ENCODE peak calls at places on chromosome 20, in five cellular contexts. G, S, O, W and V are unnamed samples.

GRCh38 chr20:354298-354977 is 7.5 kb downstream of the NRSN2 start:
- DNase-seq in G (peak; percentile 70), S (no peak), O (peak; percentile 92), W (peak; percentile 77), V (peak; percentile 74)

GRCh38 chr20:58603656-58604184 is 47.4 kb upstream of the STX16 start:
- DNase-seq in G (no peak), S (no peak), O (no peak), W (no peak), V (no peak)

GRCh38 chr20:4086771-4087677 is 71.7 kb upstream of the RNF24 start:
- DNase-seq in G (no peak), S (no peak), O (no peak), W (no peak), V (no peak)

GRCh38 chr20:56157530-56158203 is 90.9 kb upstream of the MC3R start:
- DNase-seq in G (no peak), S (no peak), O (no peak), W (no peak), V (no peak)

GRCh38 chr20:50636601-50637539 is 54.5 kb downstream of the RIPOR3 start:
- DNase-seq in G (no peak), S (no peak), O (peak; percentile 15), W (no peak), V (no peak)

GRCh38 chr20:57716202-57716601 is 6.4 kb upstream of the PMEPA1 start:
- DNase-seq in G (no peak), S (no peak), O (no peak), W (no peak), V (no peak)

GRCh38 chr20:19802492-19803158 is 44.6 kb downstream of the RIN2 start:
- DNase-seq in G (no peak), S (no peak), O (no peak), W (peak; percentile 42), V (no peak)

GRCh38 chr20:38723982-38724602 is at the start of gene SLC32A1:
- DNase-seq in G (peak; percentile 22), S (no peak), O (peak; percentile 40), W (no peak), V (no peak)

GRCh38 chr20:47574616-47575401 is 73.1 kb downstream of the NCOA3 start:
- DNase-seq in G (no peak), S (no peak), O (peak; percentile 23), W (no peak), V (no peak)

GRCh38 chr20:54194724-54195438 is 13.0 kb upstream of the PFDN4 start:
- DNase-seq in G (no peak), S (no peak), O (no peak), W (no peak), V (no peak)
- TF ChIP-seq CTCF in G (no peak), S (no peak), O (no peak), W (no peak), V (no peak)

DNA sequence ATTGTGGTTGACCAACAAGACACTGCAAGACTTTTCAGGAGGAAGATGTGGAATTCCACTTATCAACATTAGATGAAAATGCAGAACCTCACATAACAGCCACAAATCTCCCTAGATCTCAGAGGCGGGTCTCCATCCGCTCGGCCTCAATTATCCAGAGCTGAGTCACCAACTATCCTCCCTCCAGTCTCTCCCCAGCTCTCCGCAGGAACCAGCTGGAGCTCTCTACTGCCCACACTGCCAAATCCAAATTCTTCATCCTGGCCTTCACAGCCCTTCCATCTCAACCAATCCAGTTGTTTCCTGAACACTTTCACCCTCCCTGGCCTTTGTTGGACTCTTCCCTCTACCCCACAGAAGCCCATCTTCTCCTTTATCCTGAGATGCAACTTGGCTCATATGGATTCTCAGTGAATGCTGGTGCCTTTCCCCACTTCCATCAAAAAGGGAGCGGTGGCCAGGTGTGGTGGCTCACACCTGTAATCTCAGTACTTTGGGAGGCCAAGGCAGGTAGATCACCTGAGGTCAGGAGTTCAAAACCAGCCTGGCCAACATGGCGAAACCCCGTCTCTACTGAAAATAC is 3.5 kb upstream of the TGIF2 start:
- DNase-seq in G (no peak), S (no peak), O (no peak), W (no peak), V (no peak)
- TF ChIP-seq CTCF in G (no peak), S (no peak), O (no peak), W (no peak), V (no peak)

GRCh38 chr20:44891826-44892225 is 6.3 kb downstream of the YWHAB start:
- DNase-seq in G (no peak), S (no peak), O (no peak), W (no peak), V (no peak)
- TF ChIP-seq CTCF in G (no peak), S (no peak), O (no peak), W (no peak), V (no peak)

DNA sequence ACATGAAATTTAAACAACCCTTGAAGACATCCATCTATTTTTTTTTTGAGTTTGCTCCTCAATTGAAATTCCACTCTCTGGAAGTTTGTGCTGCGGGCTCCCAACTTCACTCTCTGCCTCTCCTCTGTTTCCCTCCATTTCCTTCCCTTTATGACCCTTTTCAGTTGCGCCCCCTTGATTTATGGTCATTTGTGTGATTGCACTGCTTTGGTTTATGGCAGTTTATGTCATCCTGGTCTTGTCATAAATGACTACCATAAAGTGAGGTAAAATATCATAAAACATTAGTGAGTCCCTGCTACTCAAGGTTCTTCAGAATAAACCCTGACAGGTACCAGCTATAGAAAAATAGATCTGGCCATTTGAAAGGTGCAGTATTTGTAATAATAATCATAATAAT is 348.3 kb upstream of the ZFP64 start:
- DNase-seq in G (no peak), S (no peak), O (no peak), W (peak; percentile 64), V (no peak)
- TF ChIP-seq CTCF in G (no peak), S (no peak), O (no peak), W (no peak), V (no peak)

GRCh38 chr20:10924628-10925266 is 250.9 kb upstream of the JAG1 start:
- DNase-seq in G (no peak), S (no peak), O (no peak), W (no peak), V (no peak)
- TF ChIP-seq CTCF in G (no peak), S (no peak), O (no peak), W (no peak), V (no peak)

GRCh38 chr20:33622705-33623390 is 39.3 kb upstream of the C20orf144 start:
- DNase-seq in G (no peak), S (no peak), O (no peak), W (no peak), V (no peak)

GRCh38 chr20:33629533-33629932 is 32.6 kb upstream of the C20orf144 start:
- DNase-seq in G (no peak), S (no peak), O (no peak), W (no peak), V (no peak)

GRCh38 chr20:33626190-33626589 is 35.9 kb upstream of the C20orf144 start:
- DNase-seq in G (no peak), S (no peak), O (no peak), W (no peak), V (no peak)

GRCh38 chr20:33627577-33628216 is 34.4 kb upstream of the C20orf144 start:
- DNase-seq in G (no peak), S (no peak), O (no peak), W (no peak), V (no peak)

GRCh38 chr20:33624399-33624798 is 37.7 kb upstream of the C20orf144 start:
- DNase-seq in G (no peak), S (no peak), O (no peak), W (no peak), V (no peak)
- TF ChIP-seq CTCF in G (no peak), S (no peak), O (no peak), W (no peak), V (no peak)

DNA sequence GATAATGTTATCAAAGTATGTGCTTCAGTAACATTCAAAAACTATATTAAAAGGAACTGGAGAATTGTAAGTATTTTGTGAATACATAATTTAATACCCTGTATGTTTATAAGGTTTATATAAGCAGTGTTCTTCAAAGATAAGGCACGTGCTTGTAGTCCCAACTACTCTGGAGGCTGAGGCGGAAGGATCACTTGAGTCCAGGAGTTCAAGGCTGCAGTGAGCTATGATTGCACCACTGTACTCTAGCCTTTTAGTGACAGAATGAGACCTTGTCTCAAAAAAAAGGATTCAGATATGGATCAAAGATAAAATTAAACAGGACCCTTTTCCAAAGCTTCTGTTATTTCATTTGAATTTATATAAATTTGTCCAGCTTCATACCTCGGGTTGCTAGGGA is 17.2 kb downstream of the CSE1L start:
- DNase-seq in G (no peak), S (no peak), O (no peak), W (no peak), V (no peak)
- TF ChIP-seq CTCF in G (no peak), S (no peak), O (no peak), W (no peak), V (no peak)

GRCh38 chr20:24812356-24812755 is 136.7 kb upstream of the CST7 start:
- DNase-seq in G (no peak), S (no peak), O (no peak), W (no peak), V (no peak)
- TF ChIP-seq CTCF in G (no peak), S (no peak), O (no peak), W (no peak), V (no peak)

GRCh38 chr20:43404880-43405279 is 52.8 kb upstream of the SRSF6 start:
- DNase-seq in G (no peak), S (no peak), O (peak; percentile 41), W (no peak), V (no peak)
- TF ChIP-seq CTCF in G (no peak), S (no peak), O (no peak), W (no peak), V (peak; percentile 26)

GRCh38 chr20:22579711-22580697 is 4.4 kb downstream of the FOXA2 start:
- DNase-seq in G (no peak), S (no peak), O (no peak), W (peak; percentile 67), V (no peak)
- TF ChIP-seq CTCF in G (no peak), S (no peak), O (no peak), W (no peak), V (no peak)